ENCODE peak calls at places on chromosomes 6 and 20, in nine cellular contexts. D, L, S, W, J, C, X, B and K are unnamed samples.

GRCh38 chr20:53699085-53699717 is 105.6 kb upstream of the ZNF217 start:
- DNase-seq in D (no peak), L (no peak), S (no peak), W (no peak), J (no peak), C (no peak), X (no peak), B (no peak), K (no peak)

GRCh38 chr6:21596379-21597242 is 3.1 kb downstream of the SOX4 start:
- DNase-seq in D (peak), L (peak), S (no peak), W (peak), J (peak), C (peak), X (peak), B (peak), K (peak)

GRCh38 chr6:97215157-97215769 is 67.8 kb downstream of the MMS22L start:
- DNase-seq in D (no peak), L (no peak), S (peak), W (no peak), J (no peak), C (peak), X (peak), B (no peak), K (no peak)

GRCh38 chr20:63323298-63323820 is 30.4 kb downstream of the COL20A1 start:
- DNase-seq in D (no peak), L (no peak), S (no peak), W (no peak), J (no peak), C (no peak), X (peak), B (no peak), K (no peak)

GRCh38 chr6:42984924-42985475 is 630 bp downstream of the PPP2R5D start:
- DNase-seq in D (no peak), L (no peak), S (no peak), W (no peak), J (no peak), C (no peak), X (peak), B (peak), K (no peak)

GRCh38 chr20:33239979-33240736 is 4.4 kb downstream of the BPIFA1 start:
- DNase-seq in D (no peak), L (no peak), S (no peak), W (no peak), J (no peak), C (no peak), X (no peak), B (no peak), K (no peak)

GRCh38 chr20:50294164-50295088 is 103.8 kb downstream of the CEBPB start:
- DNase-seq in D (no peak), L (no peak), S (no peak), W (no peak), J (no peak), C (no peak), X (no peak), B (no peak), K (no peak)

GRCh38 chr6:118764766-118765165 is 113.4 kb upstream of the CEP85L start:
- DNase-seq in D (peak), L (no peak), S (no peak), W (no peak), J (no peak), C (no peak), X (no peak), B (no peak), K (no peak)

GRCh38 chr20:34322267-34323105 is 19.3 kb upstream of the AHCY start:
- DNase-seq in D (no peak), L (no peak), S (no peak), W (no peak), J (no peak), C (no peak), X (no peak), B (no peak), K (no peak)

GRCh38 chr6:9398794-9399373 is 963.5 kb upstream of the SLC35B3 start:
- DNase-seq in D (peak), L (no peak), S (no peak), W (no peak), J (no peak), C (no peak), X (no peak), B (no peak), K (no peak)

GRCh38 chr20:9319687-9320384 is 194.6 kb upstream of the LAMP5 start:
- DNase-seq in D (no peak), L (no peak), S (no peak), W (peak), J (peak), C (no peak), X (no peak), B (no peak), K (no peak)

GRCh38 chr6:52362443-52363221 is 681 bp downstream of the PAQR8 start:
- DNase-seq in D (peak), L (peak), S (no peak), W (no peak), J (no peak), C (peak), X (peak), B (peak), K (peak)

GRCh38 chr20:19692685-19693119 is 65.4 kb upstream of the RIN2 start:
- DNase-seq in D (peak), L (peak), S (no peak), W (peak), J (peak), C (peak), X (peak), B (peak), K (peak)

GRCh38 chr6:111150577-111150976 is 63.3 kb downstream of the SLC16A10 start:
- DNase-seq in D (no peak), L (no peak), S (no peak), W (no peak), J (no peak), C (no peak), X (no peak), B (no peak), K (no peak)

GRCh38 chr20:50731930-50732690 is 730 bp downstream of the PARD6B start:
- DNase-seq in D (no peak), L (no peak), S (no peak), W (no peak), J (no peak), C (no peak), X (no peak), B (no peak), K (no peak)

GRCh38 chr20:58003525-58003924 is 224.9 kb downstream of the ANKRD60 start:
- DNase-seq in D (no peak), L (no peak), S (no peak), W (no peak), J (no peak), C (no peak), X (no peak), B (no peak), K (no peak)

GRCh38 chr6:152225231-152225934 is 411.8 kb downstream of the SYNE1 start:
- DNase-seq in D (no peak), L (no peak), S (no peak), W (no peak), J (no peak), C (no peak), X (peak), B (no peak), K (no peak)

GRCh38 chr6:139153876-139154275 is 19.0 kb downstream of the HECA start:
- DNase-seq in D (no peak), L (no peak), S (no peak), W (no peak), J (no peak), C (no peak), X (peak), B (no peak), K (no peak)

GRCh38 chr6:136250686-136251008 is 536 bp upstream of the MTFR2 start:
- DNase-seq in D (no peak), L (no peak), S (no peak), W (no peak), J (no peak), C (no peak), X (no peak), B (no peak), K (no peak)

GRCh38 chr20:51497542-51498467 is 44.7 kb downstream of the NFATC2 start:
- DNase-seq in D (peak), L (no peak), S (no peak), W (no peak), J (no peak), C (no peak), X (peak), B (no peak), K (peak)

GRCh38 chr6:33632603-33633039 is 11.5 kb downstream of the ITPR3 start:
- DNase-seq in D (no peak), L (peak), S (no peak), W (no peak), J (peak), C (no peak), X (peak), B (peak), K (no peak)

GRCh38 chr20:60636417-60636816 is 615.6 kb upstream of the CDH4 start:
- DNase-seq in D (no peak), L (no peak), S (no peak), W (no peak), J (no peak), C (no peak), X (no peak), B (no peak), K (no peak)

GRCh38 chr6:115796061-115796460 is 264.6 kb downstream of the FRK start:
- DNase-seq in D (no peak), L (no peak), S (no peak), W (no peak), J (no peak), C (no peak), X (no peak), B (no peak), K (no peak)

GRCh38 chr6:150620763-150621162 is 21.1 kb downstream of the PLEKHG1 start:
- DNase-seq in D (no peak), L (no peak), S (no peak), W (no peak), J (no peak), C (no peak), X (no peak), B (no peak), K (no peak)

GRCh38 chr6:141744971-141745370 is 387.8 kb upstream of the GJE1 start:
- DNase-seq in D (peak), L (no peak), S (no peak), W (no peak), J (no peak), C (no peak), X (no peak), B (no peak), K (no peak)